ENCODE peak calls at places on chromosomes 5 and 9, in nine cellular contexts. Q is Kasumi-1; F is mesenteric fat pad; H is effector CD8-positive, alpha-beta T cell; U is psoas muscle; A is GM13976; L is RPMI8226; X is left colon; K is NT2/D1. J is an unnamed sample.

GRCh38 chr9:124321416-124321815 is 63.7 kb downstream of the NEK6 start:
- DNase-seq in K (no peak), H (no peak), X (no peak), A (no peak), L (no peak), Q (no peak), U (no peak), F (no peak), J (no peak)

GRCh38 chr5:113807384-113808053 is 294.0 kb downstream of the YTHDC2 start:
- DNase-seq in H (no peak), K (no peak), X (no peak), F (no peak), U (no peak), A (no peak), Q (no peak), L (no peak), J (no peak)

GRCh38 chr5:94901071-94901979 is 282.9 kb downstream of the SLF1 start:
- DNase-seq in H (no peak), A (peak), U (no peak), Q (no peak), L (no peak), K (no peak), F (no peak), X (no peak), J (no peak)

GRCh38 chr9:104868687-104869404 is 59.1 kb downstream of the ABCA1 start:
- DNase-seq in X (peak), Q (peak), K (peak), U (peak), F (no peak), A (peak), H (no peak), L (peak), J (peak)

GRCh38 chr5:103133231-103133630 is 13.1 kb downstream of the PPIP5K2 start:
- DNase-seq in H (no peak), L (no peak), A (no peak), Q (no peak), X (no peak), K (no peak), F (no peak), U (no peak), J (no peak)

GRCh38 chr5:59840200-59840601 is 53.3 kb downstream of the PDE4D start:
- DNase-seq in Q (no peak), L (no peak), H (no peak), U (no peak), K (no peak), A (no peak), F (no peak), X (no peak), J (no peak)

GRCh38 chr5:152560508-152561137 is 155.5 kb upstream of the NMUR2 start:
- DNase-seq in A (peak), L (peak), H (no peak), U (peak), K (peak), F (no peak), X (peak), Q (peak), J (peak)

GRCh38 chr9:78676009-78676408 is 379.1 kb downstream of the PSAT1 start:
- DNase-seq in A (no peak), X (no peak), F (no peak), H (no peak), U (no peak), Q (no peak), L (no peak), K (no peak), J (no peak)

GRCh38 chr9:5292141-5292540 is 12.4 kb downstream of the RLN2 start:
- DNase-seq in L (no peak), U (no peak), X (no peak), K (no peak), A (no peak), F (no peak), Q (no peak), H (no peak), J (no peak)

GRCh38 chr5:170301901-170302728 is 4.5 kb upstream of the LCP2 start:
- DNase-seq in H (no peak), Q (no peak), K (no peak), F (no peak), X (no peak), U (no peak), A (no peak), L (no peak), J (no peak)

GRCh38 chr9:120435066-120435465 is 144.9 kb downstream of the CDK5RAP2 start:
- DNase-seq in L (no peak), K (no peak), Q (no peak), X (no peak), U (no peak), H (no peak), A (no peak), F (no peak), J (peak)

GRCh38 chr9:5909999-5910398 is 19.3 kb downstream of the MLANA start:
- DNase-seq in H (no peak), X (no peak), K (no peak), A (no peak), F (no peak), L (no peak), U (no peak), Q (no peak), J (no peak)

GRCh38 chr5:157371655-157372471 is 88.2 kb upstream of the NIPAL4 start:
- DNase-seq in F (no peak), X (no peak), Q (no peak), H (no peak), K (no peak), U (no peak), L (no peak), A (no peak), J (no peak)

GRCh38 chr5:109701779-109702178 is 12.1 kb downstream of the MAN2A1 start:
- DNase-seq in L (no peak), H (no peak), A (no peak), Q (no peak), X (no peak), F (no peak), K (no peak), U (no peak), J (no peak)

GRCh38 chr5:18761801-18762200 is 1127.5 kb downstream of the TAF11L14 start:
- DNase-seq in K (no peak), F (no peak), L (no peak), A (peak), X (no peak), Q (peak), H (no peak), U (no peak), J (peak)

GRCh38 chr9:105291422-105291859 is 47.0 kb downstream of the SLC44A1 start:
- DNase-seq in U (no peak), K (no peak), Q (no peak), L (no peak), F (no peak), H (no peak), A (no peak), X (no peak), J (peak)

GRCh38 chr9:135290566-135290965 is 189.0 kb upstream of the PPP1R26 start:
- DNase-seq in A (no peak), H (no peak), L (no peak), X (no peak), Q (no peak), F (no peak), U (peak), K (no peak), J (no peak)

GRCh38 chr9:83382421-83382820 is 155.8 kb downstream of the FRMD3 start:
- DNase-seq in Q (no peak), F (no peak), L (no peak), X (no peak), U (no peak), K (no peak), A (no peak), H (no peak), J (no peak)

GRCh38 chr9:131622536-131622935 is 77.2 kb downstream of the PRRT1B start:
- DNase-seq in Q (peak), U (no peak), F (no peak), K (no peak), H (no peak), X (no peak), A (peak), L (no peak), J (peak)

GRCh38 chr9:107481035-107481434 is 8.5 kb downstream of the KLF4 start:
- DNase-seq in X (no peak), H (no peak), A (no peak), F (no peak), L (no peak), U (no peak), Q (peak), K (no peak), J (peak)